ENCODE peak calls at places on chromosomes 2 and 18, in ten cellular contexts. One of them, this sample, is unnamed.
A peak's percentile ranks its signal among the peaks of the same experiment; 100 is the strongest.

GRCh38 chr2:39837856-39838453 is 58.9 kb upstream of the THUMPD2 start:
- DNase-seq in cardiac muscle cell: no peak
- DNase-seq in left lung: no peak
- DNase-seq in pancreas: peak; percentile 44
- DNase-seq in left ventricle myocardium inferior: no peak
- DNase-seq in A549: peak; percentile 61
- DNase-seq in lung: no peak
- DNase-seq in Peyer's patch: no peak
- DNase-seq in PC-3: peak; percentile 75
- DNase-seq in AG04450: peak; percentile 11
- DNase-seq in this sample: no peak

GRCh38 chr2:238287702-238288649 is at the start of gene PER2:
- DNase-seq in cardiac muscle cell: peak; percentile 78
- DNase-seq in left lung: peak; percentile 63
- DNase-seq in pancreas: peak; percentile 79
- DNase-seq in left ventricle myocardium inferior: peak; percentile 61
- DNase-seq in A549: peak; percentile 91
- DNase-seq in lung: peak; percentile 59
- DNase-seq in Peyer's patch: peak; percentile 75
- DNase-seq in PC-3: peak; percentile 78
- DNase-seq in AG04450: peak; percentile 53
- DNase-seq in this sample: peak; percentile 88

GRCh38 chr2:85506768-85507181 is 32.2 kb upstream of the MAT2A start:
- DNase-seq in cardiac muscle cell: no peak
- DNase-seq in left lung: no peak
- DNase-seq in pancreas: no peak
- DNase-seq in left ventricle myocardium inferior: no peak
- DNase-seq in A549: no peak
- DNase-seq in lung: no peak
- DNase-seq in Peyer's patch: no peak
- DNase-seq in PC-3: no peak
- DNase-seq in AG04450: peak; percentile 67
- DNase-seq in this sample: peak; percentile 31

GRCh38 chr2:156589381-156590079 is 153.4 kb downstream of the GPD2 start:
- DNase-seq in cardiac muscle cell: peak; percentile 44
- DNase-seq in left lung: no peak
- DNase-seq in pancreas: no peak
- DNase-seq in left ventricle myocardium inferior: no peak
- DNase-seq in A549: peak; percentile 67
- DNase-seq in lung: no peak
- DNase-seq in Peyer's patch: no peak
- DNase-seq in PC-3: peak; percentile 67
- DNase-seq in AG04450: peak; percentile 11
- DNase-seq in this sample: no peak

GRCh38 chr2:15749460-15750432 is 158.1 kb downstream of the DDX1 start:
- DNase-seq in cardiac muscle cell: no peak
- DNase-seq in left lung: no peak
- DNase-seq in pancreas: no peak
- DNase-seq in left ventricle myocardium inferior: no peak
- DNase-seq in A549: no peak
- DNase-seq in lung: no peak
- DNase-seq in Peyer's patch: no peak
- DNase-seq in PC-3: no peak
- DNase-seq in AG04450: no peak
- DNase-seq in this sample: peak; percentile 63

GRCh38 chr2:109562421-109562820 is 51.3 kb downstream of the SEPTIN10 start:
- DNase-seq in cardiac muscle cell: no peak
- DNase-seq in left lung: no peak
- DNase-seq in pancreas: no peak
- DNase-seq in left ventricle myocardium inferior: no peak
- DNase-seq in A549: peak; percentile 64
- DNase-seq in lung: no peak
- DNase-seq in Peyer's patch: no peak
- DNase-seq in PC-3: peak; percentile 93
- DNase-seq in AG04450: no peak
- DNase-seq in this sample: no peak

GRCh38 chr2:189770590-189771322 is 8.2 kb upstream of the OSGEPL1 start:
- DNase-seq in cardiac muscle cell: peak; percentile 25
- DNase-seq in left lung: no peak
- DNase-seq in pancreas: no peak
- DNase-seq in left ventricle myocardium inferior: no peak
- DNase-seq in A549: no peak
- DNase-seq in lung: no peak
- DNase-seq in Peyer's patch: no peak
- DNase-seq in PC-3: no peak
- DNase-seq in AG04450: no peak
- DNase-seq in this sample: no peak

GRCh38 chr2:200945395-200945729 is 18.1 kb downstream of the ORC2 start:
- DNase-seq in cardiac muscle cell: no peak
- DNase-seq in left lung: no peak
- DNase-seq in pancreas: no peak
- DNase-seq in left ventricle myocardium inferior: no peak
- DNase-seq in A549: no peak
- DNase-seq in lung: no peak
- DNase-seq in Peyer's patch: no peak
- DNase-seq in PC-3: no peak
- DNase-seq in AG04450: no peak
- DNase-seq in this sample: no peak

GRCh38 chr18:6207119-6207518 is 207.6 kb downstream of the L3MBTL4 start:
- DNase-seq in cardiac muscle cell: no peak
- DNase-seq in left lung: peak; percentile 43
- DNase-seq in pancreas: no peak
- DNase-seq in left ventricle myocardium inferior: no peak
- DNase-seq in A549: no peak
- DNase-seq in lung: peak; percentile 44
- DNase-seq in Peyer's patch: no peak
- DNase-seq in PC-3: peak; percentile 36
- DNase-seq in AG04450: no peak
- DNase-seq in this sample: no peak

GRCh38 chr2:42139141-42139540 is 30.0 kb upstream of the EML4 start:
- DNase-seq in cardiac muscle cell: no peak
- DNase-seq in left lung: no peak
- DNase-seq in pancreas: no peak
- DNase-seq in left ventricle myocardium inferior: no peak
- DNase-seq in A549: no peak
- DNase-seq in lung: no peak
- DNase-seq in Peyer's patch: no peak
- DNase-seq in PC-3: no peak
- DNase-seq in AG04450: no peak
- DNase-seq in this sample: no peak

GRCh38 chr2:134836986-134837385 is 1.4 kb upstream of the ACMSD start:
- DNase-seq in cardiac muscle cell: no peak
- DNase-seq in left lung: peak; percentile 37
- DNase-seq in pancreas: no peak
- DNase-seq in left ventricle myocardium inferior: no peak
- DNase-seq in A549: no peak
- DNase-seq in lung: peak; percentile 52
- DNase-seq in Peyer's patch: no peak
- DNase-seq in PC-3: peak; percentile 97
- DNase-seq in AG04450: peak; percentile 50
- DNase-seq in this sample: no peak

GRCh38 chr2:54672587-54673456 is 50.6 kb upstream of the EML6 start:
- DNase-seq in cardiac muscle cell: no peak
- DNase-seq in left lung: no peak
- DNase-seq in pancreas: no peak
- DNase-seq in left ventricle myocardium inferior: no peak
- DNase-seq in A549: no peak
- DNase-seq in lung: no peak
- DNase-seq in Peyer's patch: no peak
- DNase-seq in PC-3: peak; percentile 37
- DNase-seq in AG04450: no peak
- DNase-seq in this sample: no peak

DNA sequence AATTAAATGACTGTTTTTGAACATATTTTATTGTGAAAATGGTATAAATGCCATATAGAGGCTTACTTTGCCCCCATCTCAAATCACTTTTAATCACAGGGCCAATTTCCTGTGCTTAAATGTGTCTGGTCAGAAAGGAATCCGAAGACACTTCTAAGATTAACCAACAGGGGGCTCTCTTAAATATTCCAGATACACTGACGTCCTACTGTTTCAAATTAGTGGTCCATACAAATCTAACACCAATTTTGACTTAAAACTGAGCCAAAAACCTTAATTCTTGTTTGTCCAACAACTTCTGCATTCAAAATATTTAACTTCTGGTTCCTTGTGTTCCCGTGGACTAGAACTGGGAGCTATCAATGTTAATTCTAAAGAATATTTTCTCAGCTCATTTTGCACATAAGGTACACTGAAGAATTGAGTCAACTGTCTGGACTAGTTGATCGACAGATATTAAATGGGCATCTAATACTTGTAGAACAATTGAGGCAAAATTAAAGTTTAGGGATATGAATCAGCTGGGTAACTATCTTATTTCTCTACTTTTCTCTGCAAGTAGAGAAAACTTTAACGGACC is 557.5 kb downstream of the ARHGAP15 start:
- DNase-seq in cardiac muscle cell: peak; percentile 57
- DNase-seq in left lung: no peak
- DNase-seq in pancreas: no peak
- DNase-seq in left ventricle myocardium inferior: no peak
- DNase-seq in A549: peak; percentile 43
- DNase-seq in lung: no peak
- DNase-seq in Peyer's patch: no peak
- DNase-seq in PC-3: peak; percentile 74
- DNase-seq in AG04450: peak; percentile 6
- DNase-seq in this sample: no peak
- TF ChIP-seq CTCF in cardiac muscle cell: peak; percentile 66
- TF ChIP-seq CTCF in left lung: peak; percentile 49
- TF ChIP-seq CTCF in pancreas: peak; percentile 30
- TF ChIP-seq CTCF in left ventricle myocardium inferior: peak; percentile 66
- TF ChIP-seq CTCF in A549: peak; percentile 51
- TF ChIP-seq CTCF in lung: peak; percentile 8
- TF ChIP-seq CTCF in Peyer's patch: peak; percentile 40
- TF ChIP-seq CTCF in PC-3: peak; percentile 76
- TF ChIP-seq CTCF in AG04450: peak; percentile 60
- TF ChIP-seq CTCF in this sample: peak; percentile 19

DNA sequence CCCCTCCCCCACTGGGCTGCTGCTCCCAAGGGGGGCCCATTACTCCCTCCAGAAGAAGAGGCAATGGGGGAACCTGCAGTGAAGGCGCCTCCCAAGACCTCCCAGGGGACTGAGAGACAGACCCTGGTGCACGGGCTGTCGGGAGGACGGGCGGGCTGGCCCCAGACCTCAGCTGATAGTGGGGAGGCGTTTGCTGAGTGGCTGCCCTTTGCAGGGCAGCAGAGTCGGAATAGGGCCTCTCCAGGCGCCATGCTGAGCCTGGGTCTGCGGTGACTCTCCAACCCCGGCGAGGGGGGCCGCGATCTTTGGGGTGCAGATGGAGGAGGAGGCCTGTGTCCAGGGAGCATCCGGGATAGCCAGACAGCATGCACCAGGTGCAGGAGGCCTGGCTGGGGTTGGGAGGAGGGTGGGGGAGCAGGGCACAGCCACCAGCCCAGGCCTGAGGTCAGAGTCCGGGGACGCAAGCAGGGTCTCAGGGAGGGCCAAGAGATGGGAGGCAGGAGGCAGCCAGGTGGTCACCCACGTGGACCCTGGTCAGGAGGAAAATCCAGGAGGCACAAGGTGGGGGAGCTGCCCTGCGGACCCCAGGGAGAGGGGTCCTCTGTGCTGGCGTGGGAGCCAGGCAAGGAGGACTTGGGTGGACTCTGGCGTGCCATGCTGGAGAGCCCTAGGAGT is 11.0 kb downstream of the CROCC2 start:
- DNase-seq in cardiac muscle cell: no peak
- DNase-seq in left lung: peak; percentile 33
- DNase-seq in pancreas: peak; percentile 50
- DNase-seq in left ventricle myocardium inferior: peak; percentile 15
- DNase-seq in A549: no peak
- DNase-seq in lung: no peak
- DNase-seq in Peyer's patch: peak; percentile 43
- DNase-seq in PC-3: no peak
- DNase-seq in AG04450: no peak
- DNase-seq in this sample: peak; percentile 76
- H3K27ac ChIP-seq in cardiac muscle cell: no peak overlapping the region
- H3K27ac ChIP-seq in left lung: peak overlapping the region; percentile 28
- H3K27ac ChIP-seq in pancreas: no peak overlapping the region
- H3K27ac ChIP-seq in left ventricle myocardium inferior: no peak overlapping the region
- H3K27ac ChIP-seq in A549: peak overlapping the region; percentile 80
- H3K27ac ChIP-seq in lung: no peak overlapping the region
- H3K27ac ChIP-seq in Peyer's patch: peak overlapping the region; percentile 14
- H3K27ac ChIP-seq in PC-3: no peak overlapping the region
- H3K27ac ChIP-seq in AG04450: peak overlapping the region; percentile 21
- H3K27ac ChIP-seq in this sample: no peak overlapping the region

GRCh38 chr2:9570182-9571060 is 14.8 kb upstream of the ADAM17 start:
- DNase-seq in cardiac muscle cell: no peak
- DNase-seq in left lung: no peak
- DNase-seq in pancreas: no peak
- DNase-seq in left ventricle myocardium inferior: no peak
- DNase-seq in A549: no peak
- DNase-seq in lung: no peak
- DNase-seq in Peyer's patch: no peak
- DNase-seq in PC-3: no peak
- DNase-seq in AG04450: no peak
- DNase-seq in this sample: no peak

GRCh38 chr2:9578475-9579235 is 23.0 kb upstream of the ADAM17 start:
- DNase-seq in cardiac muscle cell: no peak
- DNase-seq in left lung: no peak
- DNase-seq in pancreas: no peak
- DNase-seq in left ventricle myocardium inferior: no peak
- DNase-seq in A549: no peak
- DNase-seq in lung: no peak
- DNase-seq in Peyer's patch: no peak
- DNase-seq in PC-3: no peak
- DNase-seq in AG04450: no peak
- DNase-seq in this sample: no peak

GRCh38 chr2:9574314-9574713 is 18.7 kb upstream of the ADAM17 start:
- DNase-seq in cardiac muscle cell: peak; percentile 42
- DNase-seq in left lung: no peak
- DNase-seq in pancreas: no peak
- DNase-seq in left ventricle myocardium inferior: no peak
- DNase-seq in A549: no peak
- DNase-seq in lung: no peak
- DNase-seq in Peyer's patch: no peak
- DNase-seq in PC-3: no peak
- DNase-seq in AG04450: no peak
- DNase-seq in this sample: no peak

GRCh38 chr2:9573013-9573708 is 17.5 kb upstream of the ADAM17 start:
- DNase-seq in cardiac muscle cell: no peak
- DNase-seq in left lung: no peak
- DNase-seq in pancreas: no peak
- DNase-seq in left ventricle myocardium inferior: no peak
- DNase-seq in A549: no peak
- DNase-seq in lung: no peak
- DNase-seq in Peyer's patch: no peak
- DNase-seq in PC-3: no peak
- DNase-seq in AG04450: no peak
- DNase-seq in this sample: no peak

GRCh38 chr2:9573840-9574239 is 18.2 kb upstream of the ADAM17 start:
- DNase-seq in cardiac muscle cell: no peak
- DNase-seq in left lung: no peak
- DNase-seq in pancreas: no peak
- DNase-seq in left ventricle myocardium inferior: no peak
- DNase-seq in A549: no peak
- DNase-seq in lung: no peak
- DNase-seq in Peyer's patch: no peak
- DNase-seq in PC-3: no peak
- DNase-seq in AG04450: no peak
- DNase-seq in this sample: no peak
- TF ChIP-seq CTCF in cardiac muscle cell: no peak
- TF ChIP-seq CTCF in left lung: no peak
- TF ChIP-seq CTCF in pancreas: no peak
- TF ChIP-seq CTCF in left ventricle myocardium inferior: no peak
- TF ChIP-seq CTCF in A549: no peak
- TF ChIP-seq CTCF in lung: no peak
- TF ChIP-seq CTCF in Peyer's patch: no peak
- TF ChIP-seq CTCF in PC-3: peak; percentile 23
- TF ChIP-seq CTCF in AG04450: peak; percentile 12
- TF ChIP-seq CTCF in this sample: no peak

GRCh38 chr2:173935305-173935704 is 29.9 kb downstream of the SP3 start:
- DNase-seq in cardiac muscle cell: no peak
- DNase-seq in left lung: no peak
- DNase-seq in pancreas: no peak
- DNase-seq in left ventricle myocardium inferior: no peak
- DNase-seq in A549: no peak
- DNase-seq in lung: no peak
- DNase-seq in Peyer's patch: no peak
- DNase-seq in PC-3: no peak
- DNase-seq in AG04450: no peak
- DNase-seq in this sample: no peak
- H3K27ac ChIP-seq in cardiac muscle cell: peak overlapping the region; percentile 19
- H3K27ac ChIP-seq in left lung: no peak overlapping the region
- H3K27ac ChIP-seq in pancreas: no peak overlapping the region
- H3K27ac ChIP-seq in left ventricle myocardium inferior: no peak overlapping the region
- H3K27ac ChIP-seq in A549: no peak overlapping the region
- H3K27ac ChIP-seq in lung: no peak overlapping the region
- H3K27ac ChIP-seq in Peyer's patch: no peak overlapping the region
- H3K27ac ChIP-seq in PC-3: no peak overlapping the region
- H3K27ac ChIP-seq in AG04450: no peak overlapping the region
- H3K27ac ChIP-seq in this sample: no peak overlapping the region